ENCODE peak calls at places on chromosomes 11 and 22, in nine cellular contexts. I is breast epithelium, G is mesendoderm, Y is RWPE2, F is fibroblast of lung, N is NT2/D1, S is psoas muscle, A is BJ, M is HCT116. V is an unnamed sample.

GRCh38 chr11:57566035-57566504 is 1.4 kb downstream of the UBE2L6 start:
- DNase-seq in I (no peak), G (no peak), Y (no peak), F (peak; percentile 65), N (no peak), S (no peak), A (no peak), M (no peak), V (peak; percentile 79)

GRCh38 chr11:126153999-126154398 is 57.5 kb downstream of the RPUSD4 start:
- DNase-seq in I (no peak), G (no peak), Y (no peak), F (peak; percentile 97), N (no peak), S (no peak), A (peak; percentile 62), M (peak; percentile 10), V (peak; percentile 18)

GRCh38 chr11:130204703-130205095 is 45.1 kb downstream of the ST14 start:
- DNase-seq in I (no peak), G (no peak), Y (peak; percentile 36), F (no peak), N (no peak), S (no peak), A (no peak), M (no peak), V (no peak)

GRCh38 chr11:43738600-43739409 is 58.3 kb downstream of the HSD17B12 start:
- DNase-seq in I (no peak), G (peak; percentile 83), Y (no peak), F (peak; percentile 91), N (no peak), S (no peak), A (peak; percentile 64), M (peak; percentile 2), V (peak; percentile 93)

GRCh38 chr22:28019360-28019759 is 100.3 kb upstream of the PITPNB start:
- DNase-seq in I (no peak), G (no peak), Y (peak; percentile 28), F (no peak), N (no peak), S (peak; percentile 93), A (no peak), M (no peak), V (no peak)

GRCh38 chr22:19394274-19395050 is 37.1 kb downstream of the HIRA start:
- DNase-seq in I (no peak), G (no peak), Y (no peak), F (no peak), N (no peak), S (no peak), A (no peak), M (no peak), V (no peak)

GRCh38 chr22:43823353-43823908 is 11.3 kb upstream of the EFCAB6 start:
- DNase-seq in I (no peak), G (peak; percentile 23), Y (no peak), F (no peak), N (no peak), S (no peak), A (no peak), M (no peak), V (no peak)

GRCh38 chr11:73095613-73096012 is 46.5 kb downstream of the FCHSD2 start:
- DNase-seq in I (no peak), G (no peak), Y (no peak), F (peak; percentile 15), N (no peak), S (no peak), A (no peak), M (no peak), V (peak; percentile 19)

GRCh38 chr11:95512177-95512576 is 277.4 kb downstream of the FAM76B start:
- DNase-seq in I (peak; percentile 52), G (no peak), Y (peak; percentile 55), F (peak; percentile 91), N (no peak), S (no peak), A (peak; percentile 41), M (no peak), V (peak; percentile 42)

GRCh38 chr11:65403607-65404121 is 17.2 kb downstream of the FRMD8 start:
- DNase-seq in I (no peak), G (no peak), Y (no peak), F (no peak), N (no peak), S (no peak), A (no peak), M (no peak), V (no peak)

GRCh38 chr11:110710520-110711381 is 1.5 kb downstream of the ARHGAP20 start:
- DNase-seq in I (peak; percentile 68), G (peak; percentile 26), Y (no peak), F (peak; percentile 43), N (no peak), S (peak; percentile 83), A (no peak), M (no peak), V (peak; percentile 63)

GRCh38 chr11:62709262-62710000 is 2.0 kb downstream of the GNG3 start:
- DNase-seq in I (peak; percentile 99), G (peak; percentile 99), Y (peak; percentile 94), F (peak; percentile 98), N (peak; percentile 98), S (peak; percentile 99), A (peak; percentile 84), M (no peak), V (peak; percentile 99)

GRCh38 chr22:31681625-31682345 is 19.8 kb upstream of the PISD start:
- DNase-seq in I (no peak), G (no peak), Y (no peak), F (peak; percentile 47), N (no peak), S (no peak), A (peak; percentile 18), M (no peak), V (peak; percentile 50)

DNA sequence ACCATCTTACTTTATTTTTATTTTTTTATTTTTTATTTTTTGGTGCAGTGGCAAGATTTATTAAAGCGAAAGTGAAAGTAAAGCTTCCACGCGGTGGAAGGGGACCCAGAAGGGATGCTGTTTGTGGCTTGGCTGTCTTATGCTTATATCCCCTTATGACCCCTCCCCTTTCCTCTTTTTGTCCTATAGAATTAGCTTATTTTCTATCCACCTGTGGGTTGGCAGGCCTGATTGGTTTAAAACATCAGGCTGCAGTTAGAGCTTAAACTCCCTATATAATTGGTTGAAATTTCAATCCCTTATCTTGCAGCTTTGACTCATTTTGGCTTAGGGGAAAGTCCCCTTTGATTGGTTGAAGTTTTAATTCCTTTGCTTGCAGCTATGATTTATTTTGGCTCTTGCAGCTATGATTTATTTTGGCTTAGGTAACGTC is 50.5 kb downstream of the NNMT start:
- DNase-seq in I (no peak), G (no peak), Y (no peak), F (peak; percentile 23), N (no peak), S (no peak), A (no peak), M (no peak), V (peak; percentile 30)
- H3K4me3 ChIP-seq in I (peak overlapping the region; percentile 42), G (no peak overlapping the region), Y (no peak overlapping the region), F (no peak overlapping the region), N (no peak overlapping the region), S (peak overlapping the region; percentile 45), A (no peak overlapping the region), M (no peak overlapping the region), V (no peak overlapping the region)

DNA sequence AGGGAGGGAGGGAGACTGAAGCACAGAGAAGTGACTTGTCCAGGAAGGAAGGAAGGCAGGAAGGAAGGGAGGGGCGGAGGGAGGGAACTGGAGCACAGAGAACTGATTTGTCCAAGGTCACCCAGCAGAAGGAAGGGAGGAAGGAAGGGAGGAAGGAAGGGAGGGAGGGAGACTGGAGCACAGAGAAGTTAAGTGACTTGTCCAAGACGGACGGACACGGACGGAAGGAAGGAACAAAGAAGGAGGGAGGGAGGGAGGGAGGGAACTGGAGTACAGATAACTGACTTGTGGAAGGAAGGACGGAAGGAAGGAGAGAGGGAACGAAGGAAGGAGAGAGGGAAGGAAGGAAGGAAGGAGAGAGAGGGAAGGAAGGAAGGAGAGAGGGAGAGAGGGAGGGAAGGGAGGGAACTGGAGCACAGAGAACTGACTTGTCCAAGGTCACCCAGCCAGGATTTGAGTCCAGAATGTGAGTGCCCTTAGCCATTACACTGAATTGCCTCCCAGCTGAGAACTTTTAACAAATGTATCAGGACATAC is 1.5 kb downstream of the SLC35F2 start:
- DNase-seq in I (no peak), G (no peak), Y (no peak), F (no peak), N (no peak), S (no peak), A (no peak), M (peak; percentile 62), V (no peak)
- H3K4me3 ChIP-seq in I (no peak overlapping the region), G (peak overlapping the region; percentile 22), Y (peak overlapping the region; percentile 91), F (no peak overlapping the region), N (no peak overlapping the region), S (no peak overlapping the region), A (no peak overlapping the region), M (peak overlapping the region; percentile 54), V (no peak overlapping the region)

GRCh38 chr11:4026389-4026788 is 68.2 kb upstream of the RRM1 start:
- DNase-seq in I (no peak), G (no peak), Y (no peak), F (no peak), N (no peak), S (no peak), A (no peak), M (no peak), V (no peak)

GRCh38 chr11:4027746-4028145 is 66.9 kb upstream of the RRM1 start:
- DNase-seq in I (no peak), G (no peak), Y (no peak), F (no peak), N (no peak), S (no peak), A (no peak), M (no peak), V (no peak)

GRCh38 chr11:4030197-4030596 is 64.4 kb upstream of the RRM1 start:
- DNase-seq in I (no peak), G (no peak), Y (no peak), F (no peak), N (no peak), S (no peak), A (no peak), M (no peak), V (no peak)

GRCh38 chr11:4035985-4036384 is 58.6 kb upstream of the RRM1 start:
- DNase-seq in I (no peak), G (no peak), Y (no peak), F (no peak), N (no peak), S (no peak), A (no peak), M (no peak), V (no peak)

GRCh38 chr11:4032097-4032496 is 62.5 kb upstream of the RRM1 start:
- DNase-seq in I (no peak), G (no peak), Y (no peak), F (no peak), N (no peak), S (no peak), A (no peak), M (no peak), V (no peak)
- H3K4me3 ChIP-seq in I (no peak overlapping the region), G (no peak overlapping the region), Y (no peak overlapping the region), F (no peak overlapping the region), N (no peak overlapping the region), S (no peak overlapping the region), A (no peak overlapping the region), M (no peak overlapping the region), V (no peak overlapping the region)

GRCh38 chr11:114079406-114080072 is 20.0 kb downstream of the ZBTB16 start:
- DNase-seq in I (no peak), G (no peak), Y (no peak), F (peak; percentile 49), N (no peak), S (peak; percentile 46), A (no peak), M (no peak), V (peak; percentile 55)
- H3K4me3 ChIP-seq in I (peak overlapping the region; percentile 48), G (no peak overlapping the region), Y (no peak overlapping the region), F (no peak overlapping the region), N (no peak overlapping the region), S (peak overlapping the region; percentile 34), A (no peak overlapping the region), M (no peak overlapping the region), V (no peak overlapping the region)

GRCh38 chr22:50622723-50623327 is 5.1 kb downstream of the ARSA start:
- DNase-seq in I (peak; percentile 89), G (no peak), Y (peak; percentile 56), F (no peak), N (no peak), S (no peak), A (no peak), M (peak; percentile 67), V (no peak)
- H3K4me3 ChIP-seq in I (peak overlapping the region; percentile 51), G (no peak overlapping the region), Y (no peak overlapping the region), F (no peak overlapping the region), N (no peak overlapping the region), S (peak overlapping the region; percentile 19), A (no peak overlapping the region), M (no peak overlapping the region), V (no peak overlapping the region)

V was measured in choroid plexus epithelial cell.